ENCODE peak calls at places on chromosomes 7 and 10, in seven cellular contexts. One of them, this sample, is unnamed.

GRCh38 chr10:22649390-22649841 is 65.0 kb downstream of the PIP4K2A start:
- DNase-seq in neural progenitor cell: no peak
- DNase-seq in PC-3: no peak
- DNase-seq in HCT116: no peak
- DNase-seq in astrocyte: no peak
- DNase-seq in fibroblast of lung: no peak
- DNase-seq in GM23338: no peak
- DNase-seq in this sample: no peak

GRCh38 chr7:106997487-106998271 is 46.8 kb upstream of the PRKAR2B start:
- DNase-seq in PC-3: no peak
- DNase-seq in GM23338: no peak
- DNase-seq in neural progenitor cell: no peak
- DNase-seq in astrocyte: no peak
- DNase-seq in HCT116: no peak
- DNase-seq in fibroblast of lung: no peak
- DNase-seq in this sample: no peak

GRCh38 chr7:77459311-77459726 is 43.2 kb upstream of the GSAP start:
- DNase-seq in fibroblast of lung: no peak
- DNase-seq in PC-3: no peak
- DNase-seq in neural progenitor cell: no peak
- DNase-seq in GM23338: no peak
- DNase-seq in astrocyte: no peak
- DNase-seq in HCT116: no peak
- DNase-seq in this sample: no peak

GRCh38 chr7:151215396-151215795 is 5.1 kb upstream of the H2BK1 start:
- DNase-seq in neural progenitor cell: no peak
- DNase-seq in astrocyte: no peak
- DNase-seq in GM23338: no peak
- DNase-seq in HCT116: no peak
- DNase-seq in fibroblast of lung: no peak
- DNase-seq in PC-3: no peak
- DNase-seq in this sample: no peak

GRCh38 chr10:79102056-79102874 is 33.5 kb downstream of the ZMIZ1 start:
- DNase-seq in astrocyte: peak
- DNase-seq in neural progenitor cell: peak
- DNase-seq in PC-3: peak
- DNase-seq in GM23338: peak
- DNase-seq in fibroblast of lung: peak
- DNase-seq in HCT116: no peak
- DNase-seq in this sample: peak

GRCh38 chr10:33519130-33519860 is 184.8 kb upstream of the NRP1 start:
- DNase-seq in astrocyte: no peak
- DNase-seq in PC-3: no peak
- DNase-seq in GM23338: peak
- DNase-seq in fibroblast of lung: no peak
- DNase-seq in neural progenitor cell: no peak
- DNase-seq in HCT116: no peak
- DNase-seq in this sample: no peak

GRCh38 chr10:112376578-112376855 is 2.6 kb downstream of the ACSL5 start:
- DNase-seq in neural progenitor cell: no peak
- DNase-seq in HCT116: no peak
- DNase-seq in fibroblast of lung: no peak
- DNase-seq in astrocyte: no peak
- DNase-seq in GM23338: no peak
- DNase-seq in PC-3: no peak
- DNase-seq in this sample: no peak

GRCh38 chr7:128946936-128947830 is 9.5 kb downstream of the IRF5 start:
- DNase-seq in HCT116: no peak
- DNase-seq in neural progenitor cell: no peak
- DNase-seq in PC-3: no peak
- DNase-seq in astrocyte: no peak
- DNase-seq in GM23338: peak
- DNase-seq in fibroblast of lung: no peak
- DNase-seq in this sample: peak

GRCh38 chr7:80916770-80917681 is 1.8 kb downstream of the SEMA3C start:
- DNase-seq in HCT116: no peak
- DNase-seq in astrocyte: peak
- DNase-seq in GM23338: peak
- DNase-seq in PC-3: peak
- DNase-seq in fibroblast of lung: peak
- DNase-seq in neural progenitor cell: no peak
- DNase-seq in this sample: no peak

GRCh38 chr7:155352076-155352752 is 54.5 kb downstream of the INSIG1 start:
- DNase-seq in HCT116: no peak
- DNase-seq in astrocyte: no peak
- DNase-seq in fibroblast of lung: no peak
- DNase-seq in PC-3: no peak
- DNase-seq in neural progenitor cell: no peak
- DNase-seq in GM23338: no peak
- DNase-seq in this sample: no peak

GRCh38 chr7:40753455-40753854 is 618.6 kb downstream of the SUGCT start:
- DNase-seq in astrocyte: no peak
- DNase-seq in neural progenitor cell: no peak
- DNase-seq in fibroblast of lung: no peak
- DNase-seq in PC-3: peak
- DNase-seq in HCT116: no peak
- DNase-seq in GM23338: no peak
- DNase-seq in this sample: no peak

GRCh38 chr10:88424881-88425280 is 158.2 kb downstream of the RNLS start:
- DNase-seq in HCT116: no peak
- DNase-seq in PC-3: no peak
- DNase-seq in fibroblast of lung: no peak
- DNase-seq in GM23338: no peak
- DNase-seq in astrocyte: no peak
- DNase-seq in neural progenitor cell: no peak
- DNase-seq in this sample: no peak

GRCh38 chr7:40647719-40648118 is 512.9 kb downstream of the SUGCT start:
- DNase-seq in fibroblast of lung: no peak
- DNase-seq in PC-3: no peak
- DNase-seq in GM23338: no peak
- DNase-seq in neural progenitor cell: no peak
- DNase-seq in HCT116: no peak
- DNase-seq in astrocyte: peak
- DNase-seq in this sample: no peak

GRCh38 chr10:52110576-52110975 is 203.5 kb upstream of the DKK1 start:
- DNase-seq in GM23338: no peak
- DNase-seq in neural progenitor cell: no peak
- DNase-seq in astrocyte: no peak
- DNase-seq in HCT116: no peak
- DNase-seq in fibroblast of lung: peak
- DNase-seq in PC-3: no peak
- DNase-seq in this sample: no peak

GRCh38 chr7:74479961-74480829 is 26.5 kb downstream of the GTF2IRD1 start:
- DNase-seq in fibroblast of lung: peak
- DNase-seq in neural progenitor cell: peak
- DNase-seq in astrocyte: peak
- DNase-seq in GM23338: peak
- DNase-seq in HCT116: no peak
- DNase-seq in PC-3: no peak
- DNase-seq in this sample: no peak

GRCh38 chr10:49010295-49010694 is 70.7 kb upstream of the LRRC18 start:
- DNase-seq in HCT116: no peak
- DNase-seq in neural progenitor cell: no peak
- DNase-seq in PC-3: no peak
- DNase-seq in astrocyte: no peak
- DNase-seq in fibroblast of lung: no peak
- DNase-seq in GM23338: no peak
- DNase-seq in this sample: no peak

GRCh38 chr10:105797234-105797890 is 1156.3 kb downstream of the SORCS3 start:
- DNase-seq in PC-3: peak
- DNase-seq in HCT116: peak
- DNase-seq in fibroblast of lung: no peak
- DNase-seq in neural progenitor cell: peak
- DNase-seq in GM23338: peak
- DNase-seq in astrocyte: no peak
- DNase-seq in this sample: no peak

GRCh38 chr10:101495324-101495925 is 92.6 kb downstream of the POLL start:
- DNase-seq in neural progenitor cell: peak
- DNase-seq in astrocyte: no peak
- DNase-seq in PC-3: peak
- DNase-seq in HCT116: peak
- DNase-seq in fibroblast of lung: peak
- DNase-seq in GM23338: peak
- DNase-seq in this sample: no peak

GRCh38 chr10:102344067-102344466 is 51.4 kb upstream of the NFKB2 start:
- DNase-seq in GM23338: no peak
- DNase-seq in fibroblast of lung: no peak
- DNase-seq in neural progenitor cell: no peak
- DNase-seq in HCT116: no peak
- DNase-seq in PC-3: peak
- DNase-seq in astrocyte: peak
- DNase-seq in this sample: no peak

GRCh38 chr10:3476186-3476585 is 303.6 kb upstream of the PITRM1 start:
- DNase-seq in GM23338: no peak
- DNase-seq in astrocyte: no peak
- DNase-seq in fibroblast of lung: no peak
- DNase-seq in HCT116: no peak
- DNase-seq in PC-3: no peak
- DNase-seq in neural progenitor cell: peak
- DNase-seq in this sample: no peak

GRCh38 chr7:112905413-112905812 is 115.2 kb upstream of the TMEM168 start:
- DNase-seq in fibroblast of lung: no peak
- DNase-seq in astrocyte: no peak
- DNase-seq in HCT116: no peak
- DNase-seq in neural progenitor cell: no peak
- DNase-seq in GM23338: no peak
- DNase-seq in PC-3: no peak
- DNase-seq in this sample: no peak

DNA sequence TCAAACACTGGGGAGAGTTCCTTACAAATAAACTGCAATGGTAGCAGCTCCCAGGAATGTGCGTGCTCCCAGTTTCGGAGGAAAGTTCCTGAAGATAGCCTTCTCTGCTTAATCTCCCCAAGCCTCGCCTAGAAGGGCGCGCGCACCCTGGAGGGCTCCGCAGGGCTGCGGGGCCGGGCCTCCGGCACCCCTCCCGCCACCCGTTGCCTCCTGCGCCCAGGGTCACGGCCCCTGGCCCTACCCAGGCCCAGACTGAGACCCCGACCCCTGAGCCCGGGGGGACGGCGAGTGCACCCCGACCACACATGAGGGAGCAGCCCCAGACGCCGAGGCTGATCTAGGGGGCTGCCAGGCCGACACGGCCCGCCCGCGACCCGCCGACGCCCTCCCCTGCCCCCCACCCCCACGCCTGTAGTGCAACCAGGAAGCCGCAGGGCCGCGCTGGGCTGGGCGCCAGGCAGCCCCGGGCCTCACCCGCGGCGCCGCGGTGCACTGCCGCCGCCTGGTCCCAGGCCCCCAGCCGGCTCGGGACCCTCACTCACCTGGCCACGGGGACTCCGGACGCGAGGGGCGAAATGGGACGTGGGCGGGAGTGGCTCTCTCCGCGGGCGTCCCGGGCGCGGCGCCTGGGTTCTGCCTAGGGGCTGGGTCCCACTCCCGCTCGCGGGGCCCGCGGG is 398 bp downstream of the ANXA11 start:
- DNase-seq in neural progenitor cell: peak
- DNase-seq in PC-3: peak
- DNase-seq in fibroblast of lung: no peak
- DNase-seq in astrocyte: peak
- DNase-seq in GM23338: peak
- DNase-seq in HCT116: no peak
- DNase-seq in this sample: peak
- TF ChIP-seq EZH2 in neural progenitor cell: peak
- TF ChIP-seq EZH2 in PC-3: no peak
- TF ChIP-seq EZH2 in fibroblast of lung: no peak
- TF ChIP-seq EZH2 in astrocyte: no peak
- TF ChIP-seq EZH2 in GM23338: no peak
- TF ChIP-seq EZH2 in HCT116: no peak
- TF ChIP-seq EZH2 in this sample: no peak

GRCh38 chr10:95456486-95456885 is 104.7 kb downstream of the SORBS1 start:
- DNase-seq in astrocyte: no peak
- DNase-seq in HCT116: no peak
- DNase-seq in PC-3: no peak
- DNase-seq in fibroblast of lung: no peak
- DNase-seq in neural progenitor cell: no peak
- DNase-seq in GM23338: no peak
- DNase-seq in this sample: no peak

GRCh38 chr10:95457319-95457886 is 103.8 kb downstream of the SORBS1 start:
- DNase-seq in HCT116: no peak
- DNase-seq in neural progenitor cell: no peak
- DNase-seq in PC-3: peak
- DNase-seq in astrocyte: peak
- DNase-seq in fibroblast of lung: no peak
- DNase-seq in GM23338: no peak
- DNase-seq in this sample: no peak

GRCh38 chr10:95458824-95459223 is 102.3 kb downstream of the SORBS1 start:
- DNase-seq in HCT116: no peak
- DNase-seq in PC-3: no peak
- DNase-seq in fibroblast of lung: no peak
- DNase-seq in GM23338: no peak
- DNase-seq in neural progenitor cell: no peak
- DNase-seq in astrocyte: no peak
- DNase-seq in this sample: no peak

GRCh38 chr10:95458014-95458413 is 103.2 kb downstream of the SORBS1 start:
- DNase-seq in PC-3: no peak
- DNase-seq in GM23338: no peak
- DNase-seq in astrocyte: no peak
- DNase-seq in neural progenitor cell: no peak
- DNase-seq in fibroblast of lung: no peak
- DNase-seq in HCT116: no peak
- DNase-seq in this sample: no peak

GRCh38 chr10:95459446-95459845 is 101.7 kb downstream of the SORBS1 start:
- DNase-seq in astrocyte: no peak
- DNase-seq in fibroblast of lung: peak
- DNase-seq in HCT116: no peak
- DNase-seq in PC-3: no peak
- DNase-seq in GM23338: peak
- DNase-seq in neural progenitor cell: no peak
- DNase-seq in this sample: no peak
- TF ChIP-seq CTCF in astrocyte: no peak
- TF ChIP-seq CTCF in fibroblast of lung: no peak
- TF ChIP-seq CTCF in HCT116: no peak
- TF ChIP-seq CTCF in PC-3: no peak
- TF ChIP-seq CTCF in GM23338: no peak
- TF ChIP-seq CTCF in neural progenitor cell: no peak
- TF ChIP-seq CTCF in this sample: no peak

DNA sequence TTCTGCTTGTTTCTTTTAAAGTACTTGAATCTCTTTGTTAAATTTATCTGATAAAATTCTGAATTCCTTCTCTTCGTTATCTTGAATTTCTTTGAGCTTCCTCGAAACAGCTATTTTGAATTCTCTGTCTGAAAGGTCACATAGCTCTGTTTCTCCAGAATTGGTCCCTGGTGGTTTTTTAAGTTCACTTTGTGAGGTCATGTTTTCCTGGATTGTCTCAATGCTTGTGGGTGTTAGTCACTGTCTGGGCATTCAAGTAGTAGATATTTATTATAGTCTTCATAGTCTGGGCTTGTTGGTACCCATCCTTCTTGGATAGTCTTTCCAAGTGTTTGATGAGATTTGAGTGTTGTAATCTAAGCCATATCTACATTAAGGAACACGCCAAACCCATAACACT is 1060.6 kb downstream of the LRMDA start:
- DNase-seq in HCT116: no peak
- DNase-seq in fibroblast of lung: peak
- DNase-seq in PC-3: peak
- DNase-seq in GM23338: no peak
- DNase-seq in astrocyte: peak
- DNase-seq in neural progenitor cell: no peak
- DNase-seq in this sample: no peak
- TF ChIP-seq EZH2 in HCT116: no peak
- TF ChIP-seq EZH2 in fibroblast of lung: no peak
- TF ChIP-seq EZH2 in PC-3: no peak
- TF ChIP-seq EZH2 in GM23338: no peak
- TF ChIP-seq EZH2 in astrocyte: no peak
- TF ChIP-seq EZH2 in neural progenitor cell: no peak
- TF ChIP-seq EZH2 in this sample: no peak

GRCh38 chr7:91031757-91032156 is 232.5 kb upstream of the FZD1 start:
- DNase-seq in HCT116: no peak
- DNase-seq in PC-3: peak
- DNase-seq in astrocyte: no peak
- DNase-seq in neural progenitor cell: no peak
- DNase-seq in GM23338: peak
- DNase-seq in fibroblast of lung: no peak
- DNase-seq in this sample: no peak
- TF ChIP-seq CTCF in HCT116: no peak
- TF ChIP-seq CTCF in PC-3: peak
- TF ChIP-seq CTCF in astrocyte: no peak
- TF ChIP-seq CTCF in neural progenitor cell: no peak
- TF ChIP-seq CTCF in GM23338: peak
- TF ChIP-seq CTCF in fibroblast of lung: no peak
- TF ChIP-seq CTCF in this sample: no peak